ENCODE peak calls at places on chromosomes 6 and 20, in seven cellular contexts. One of them, this sample, is unnamed.

GRCh38 chr6:49892280-49892679 is 25.9 kb upstream of the CRISP1 start:
- DNase-seq in left kidney: no peak
- DNase-seq in HT1080: no peak
- DNase-seq in GM10248: no peak
- DNase-seq in NCI-H1105 treated with DMSO at 0.1 percent for 48 hours: no peak
- DNase-seq in GM06990: no peak
- DNase-seq in left ventricle myocardium inferior: no peak
- DNase-seq in this sample: no peak

GRCh38 chr6:18491303-18492090 is 104.3 kb downstream of the RNF144B start:
- DNase-seq in left kidney: peak; percentile 59
- DNase-seq in HT1080: no peak
- DNase-seq in GM10248: no peak
- DNase-seq in NCI-H1105 treated with DMSO at 0.1 percent for 48 hours: no peak
- DNase-seq in GM06990: no peak
- DNase-seq in left ventricle myocardium inferior: no peak
- DNase-seq in this sample: no peak

GRCh38 chr6:113813207-113813606 is 43.9 kb upstream of the MARCKS start:
- DNase-seq in left kidney: no peak
- DNase-seq in HT1080: peak; percentile 56
- DNase-seq in GM10248: no peak
- DNase-seq in NCI-H1105 treated with DMSO at 0.1 percent for 48 hours: no peak
- DNase-seq in GM06990: no peak
- DNase-seq in left ventricle myocardium inferior: no peak
- DNase-seq in this sample: peak; percentile 72

GRCh38 chr20:47113362-47114118 is 218.9 kb downstream of the EYA2 start:
- DNase-seq in left kidney: no peak
- DNase-seq in HT1080: peak; percentile 51
- DNase-seq in GM10248: no peak
- DNase-seq in NCI-H1105 treated with DMSO at 0.1 percent for 48 hours: no peak
- DNase-seq in GM06990: no peak
- DNase-seq in left ventricle myocardium inferior: no peak
- DNase-seq in this sample: no peak

GRCh38 chr20:24699321-24700165 is 230.1 kb downstream of the SYNDIG1 start:
- DNase-seq in left kidney: no peak
- DNase-seq in HT1080: peak; percentile 28
- DNase-seq in GM10248: no peak
- DNase-seq in NCI-H1105 treated with DMSO at 0.1 percent for 48 hours: no peak
- DNase-seq in GM06990: no peak
- DNase-seq in left ventricle myocardium inferior: no peak
- DNase-seq in this sample: no peak

GRCh38 chr6:136586295-136586694 is 36.1 kb upstream of the MAP7 start:
- DNase-seq in left kidney: no peak
- DNase-seq in HT1080: peak; percentile 60
- DNase-seq in GM10248: no peak
- DNase-seq in NCI-H1105 treated with DMSO at 0.1 percent for 48 hours: no peak
- DNase-seq in GM06990: no peak
- DNase-seq in left ventricle myocardium inferior: no peak
- DNase-seq in this sample: no peak

GRCh38 chr6:26342106-26342999 is 22.6 kb upstream of the BTN3A2 start:
- DNase-seq in left kidney: no peak
- DNase-seq in HT1080: peak; percentile 82
- DNase-seq in GM10248: no peak
- DNase-seq in NCI-H1105 treated with DMSO at 0.1 percent for 48 hours: peak; percentile 57
- DNase-seq in GM06990: peak; percentile 41
- DNase-seq in left ventricle myocardium inferior: no peak
- DNase-seq in this sample: no peak

GRCh38 chr6:99868074-99868702 is 125.8 kb downstream of the MCHR2 start:
- DNase-seq in left kidney: peak; percentile 84
- DNase-seq in HT1080: peak; percentile 57
- DNase-seq in GM10248: peak; percentile 47
- DNase-seq in NCI-H1105 treated with DMSO at 0.1 percent for 48 hours: peak; percentile 79
- DNase-seq in GM06990: peak; percentile 30
- DNase-seq in left ventricle myocardium inferior: peak; percentile 61
- DNase-seq in this sample: peak; percentile 38

GRCh38 chr6:169185692-169186485 is 67.8 kb downstream of the THBS2 start:
- DNase-seq in left kidney: no peak
- DNase-seq in HT1080: no peak
- DNase-seq in GM10248: no peak
- DNase-seq in NCI-H1105 treated with DMSO at 0.1 percent for 48 hours: no peak
- DNase-seq in GM06990: no peak
- DNase-seq in left ventricle myocardium inferior: no peak
- DNase-seq in this sample: no peak

GRCh38 chr20:52313335-52313963 is 121.9 kb upstream of the ZFP64 start:
- DNase-seq in left kidney: peak; percentile 83
- DNase-seq in HT1080: peak; percentile 37
- DNase-seq in GM10248: no peak
- DNase-seq in NCI-H1105 treated with DMSO at 0.1 percent for 48 hours: peak; percentile 63
- DNase-seq in GM06990: no peak
- DNase-seq in left ventricle myocardium inferior: no peak
- DNase-seq in this sample: peak; percentile 40

GRCh38 chr6:107820571-107821261 is 3.4 kb downstream of the SCML4 start:
- DNase-seq in left kidney: peak; percentile 64
- DNase-seq in HT1080: no peak
- DNase-seq in GM10248: no peak
- DNase-seq in NCI-H1105 treated with DMSO at 0.1 percent for 48 hours: peak; percentile 92
- DNase-seq in GM06990: no peak
- DNase-seq in left ventricle myocardium inferior: no peak
- DNase-seq in this sample: peak; percentile 21

GRCh38 chr6:90194371-90194841 is 102.2 kb downstream of the BACH2 start:
- DNase-seq in left kidney: no peak
- DNase-seq in HT1080: peak; percentile 74
- DNase-seq in GM10248: no peak
- DNase-seq in NCI-H1105 treated with DMSO at 0.1 percent for 48 hours: no peak
- DNase-seq in GM06990: no peak
- DNase-seq in left ventricle myocardium inferior: no peak
- DNase-seq in this sample: no peak

GRCh38 chr6:31113861-31114539 is 600 bp upstream of the PSORS1C1 start:
- DNase-seq in left kidney: no peak
- DNase-seq in HT1080: peak; percentile 18
- DNase-seq in GM10248: no peak
- DNase-seq in NCI-H1105 treated with DMSO at 0.1 percent for 48 hours: no peak
- DNase-seq in GM06990: no peak
- DNase-seq in left ventricle myocardium inferior: no peak
- DNase-seq in this sample: no peak

GRCh38 chr6:73923899-73924485 is 228.0 kb downstream of the CD109 start:
- DNase-seq in left kidney: no peak
- DNase-seq in HT1080: no peak
- DNase-seq in GM10248: no peak
- DNase-seq in NCI-H1105 treated with DMSO at 0.1 percent for 48 hours: no peak
- DNase-seq in GM06990: no peak
- DNase-seq in left ventricle myocardium inferior: no peak
- DNase-seq in this sample: no peak

GRCh38 chr6:159203304-159204005 is 34.3 kb downstream of the FNDC1 start:
- DNase-seq in left kidney: no peak
- DNase-seq in HT1080: peak; percentile 87
- DNase-seq in GM10248: no peak
- DNase-seq in NCI-H1105 treated with DMSO at 0.1 percent for 48 hours: no peak
- DNase-seq in GM06990: no peak
- DNase-seq in left ventricle myocardium inferior: no peak
- DNase-seq in this sample: no peak

GRCh38 chr6:11337306-11337705 is 104.8 kb upstream of the NEDD9 start:
- DNase-seq in left kidney: no peak
- DNase-seq in HT1080: no peak
- DNase-seq in GM10248: no peak
- DNase-seq in NCI-H1105 treated with DMSO at 0.1 percent for 48 hours: no peak
- DNase-seq in GM06990: no peak
- DNase-seq in left ventricle myocardium inferior: no peak
- DNase-seq in this sample: no peak

GRCh38 chr20:11296951-11297350 is 620.7 kb upstream of the BTBD3 start:
- DNase-seq in left kidney: no peak
- DNase-seq in HT1080: no peak
- DNase-seq in GM10248: no peak
- DNase-seq in NCI-H1105 treated with DMSO at 0.1 percent for 48 hours: no peak
- DNase-seq in GM06990: no peak
- DNase-seq in left ventricle myocardium inferior: no peak
- DNase-seq in this sample: no peak

GRCh38 chr6:42260972-42261371 is 43.3 kb upstream of the MRPS10 start:
- DNase-seq in left kidney: peak; percentile 54
- DNase-seq in HT1080: no peak
- DNase-seq in GM10248: peak; percentile 59
- DNase-seq in NCI-H1105 treated with DMSO at 0.1 percent for 48 hours: no peak
- DNase-seq in GM06990: no peak
- DNase-seq in left ventricle myocardium inferior: no peak
- DNase-seq in this sample: no peak

GRCh38 chr20:50911716-50912115 is 19.5 kb downstream of the ADNP start:
- DNase-seq in left kidney: no peak
- DNase-seq in HT1080: no peak
- DNase-seq in GM10248: peak; percentile 47
- DNase-seq in NCI-H1105 treated with DMSO at 0.1 percent for 48 hours: no peak
- DNase-seq in GM06990: no peak
- DNase-seq in left ventricle myocardium inferior: no peak
- DNase-seq in this sample: no peak

GRCh38 chr6:20014508-20014907 is 177.3 kb downstream of the ID4 start:
- DNase-seq in left kidney: no peak
- DNase-seq in HT1080: no peak
- DNase-seq in GM10248: no peak
- DNase-seq in NCI-H1105 treated with DMSO at 0.1 percent for 48 hours: no peak
- DNase-seq in GM06990: no peak
- DNase-seq in left ventricle myocardium inferior: no peak
- DNase-seq in this sample: no peak

GRCh38 chr6:28211840-28212509 is 13.1 kb upstream of the ZSCAN9 start:
- DNase-seq in left kidney: no peak
- DNase-seq in HT1080: no peak
- DNase-seq in GM10248: peak; percentile 27
- DNase-seq in NCI-H1105 treated with DMSO at 0.1 percent for 48 hours: peak; percentile 17
- DNase-seq in GM06990: peak; percentile 50
- DNase-seq in left ventricle myocardium inferior: no peak
- DNase-seq in this sample: no peak

GRCh38 chr6:114007451-114007953 is 36.6 kb upstream of the HDAC2 start:
- DNase-seq in left kidney: no peak
- DNase-seq in HT1080: peak; percentile 42
- DNase-seq in GM10248: no peak
- DNase-seq in NCI-H1105 treated with DMSO at 0.1 percent for 48 hours: no peak
- DNase-seq in GM06990: peak; percentile 10
- DNase-seq in left ventricle myocardium inferior: no peak
- DNase-seq in this sample: no peak

GRCh38 chr20:57397004-57397692 is 6.0 kb downstream of the RBM38 start:
- DNase-seq in left kidney: peak; percentile 84
- DNase-seq in HT1080: no peak
- DNase-seq in GM10248: no peak
- DNase-seq in NCI-H1105 treated with DMSO at 0.1 percent for 48 hours: no peak
- DNase-seq in GM06990: no peak
- DNase-seq in left ventricle myocardium inferior: peak; percentile 9
- DNase-seq in this sample: no peak

GRCh38 chr6:168559574-168560098 is 118.7 kb downstream of the SMOC2 start:
- DNase-seq in left kidney: no peak
- DNase-seq in HT1080: no peak
- DNase-seq in GM10248: no peak
- DNase-seq in NCI-H1105 treated with DMSO at 0.1 percent for 48 hours: no peak
- DNase-seq in GM06990: no peak
- DNase-seq in left ventricle myocardium inferior: no peak
- DNase-seq in this sample: no peak

GRCh38 chr20:57250607-57251343 is 15.7 kb downstream of the BMP7 start:
- DNase-seq in left kidney: peak; percentile 53
- DNase-seq in HT1080: no peak
- DNase-seq in GM10248: no peak
- DNase-seq in NCI-H1105 treated with DMSO at 0.1 percent for 48 hours: no peak
- DNase-seq in GM06990: no peak
- DNase-seq in left ventricle myocardium inferior: no peak
- DNase-seq in this sample: no peak

This sample was measured in foreskin melanocyte.